ENCODE peak calls at places on chromosomes 12 and 14, in ten cellular contexts. H is ELR, G is dorsolateral prefrontal cortex, Y is cardiac muscle cell, D is OCI-M1, P is AG08396, Q is ovary, L is hepatocyte, N is amygdala, U is EH. C is an unnamed sample.

GRCh38 chr14:70887207-70888150 is 19.8 kb upstream of the PCNX1 start:
- DNase-seq in H (peak; percentile 79), G (no peak), Y (peak; percentile 41), D (no peak), P (peak; percentile 58), Q (no peak), L (no peak), N (no peak), U (peak; percentile 67), C (no peak)

GRCh38 chr12:51320695-51321320 is 3.2 kb downstream of the BIN2 start:
- DNase-seq in H (no peak), G (no peak), Y (peak; percentile 43), D (peak; percentile 73), P (no peak), Q (no peak), L (peak; percentile 35), N (no peak), U (peak; percentile 44), C (no peak)

GRCh38 chr14:37328673-37329072 is 130.9 kb downstream of the MIPOL1 start:
- DNase-seq in H (no peak), G (no peak), Y (no peak), D (no peak), P (no peak), Q (no peak), L (no peak), N (no peak), U (no peak), C (no peak)

GRCh38 chr14:77681196-77682157 is 26.3 kb downstream of the ALKBH1 start:
- DNase-seq in H (peak; percentile 48), G (no peak), Y (no peak), D (no peak), P (no peak), Q (no peak), L (peak; percentile 50), N (no peak), U (peak; percentile 39), C (no peak)

GRCh38 chr12:123058980-123059379 is 78.5 kb downstream of the ARL6IP4 start:
- DNase-seq in H (no peak), G (no peak), Y (no peak), D (no peak), P (no peak), Q (no peak), L (no peak), N (no peak), U (peak; percentile 32), C (no peak)

GRCh38 chr12:39061576-39061975 is 156.2 kb upstream of the CPNE8 start:
- DNase-seq in H (no peak), G (no peak), Y (no peak), D (no peak), P (no peak), Q (no peak), L (no peak), N (no peak), U (no peak), C (no peak)

GRCh38 chr14:66395300-66395699 is 90.9 kb upstream of the CCDC196 start:
- DNase-seq in H (no peak), G (no peak), Y (no peak), D (peak; percentile 0), P (no peak), Q (no peak), L (no peak), N (no peak), U (no peak), C (no peak)

GRCh38 chr12:15752780-15753179 is 36.4 kb downstream of the EPS8 start:
- DNase-seq in H (peak; percentile 48), G (no peak), Y (peak; percentile 26), D (no peak), P (peak; percentile 10), Q (no peak), L (no peak), N (no peak), U (peak; percentile 79), C (no peak)

GRCh38 chr14:62654641-62655040 is 390.6 kb downstream of the KCNH5 start:
- DNase-seq in H (no peak), G (no peak), Y (peak; percentile 51), D (no peak), P (no peak), Q (no peak), L (peak; percentile 28), N (no peak), U (peak; percentile 10), C (no peak)

GRCh38 chr14:53932966-53933365 is 23.7 kb downstream of the BMP4 start:
- DNase-seq in H (no peak), G (no peak), Y (no peak), D (no peak), P (no peak), Q (no peak), L (no peak), N (no peak), U (no peak), C (no peak)

GRCh38 chr12:84502907-84503787 is 409.5 kb downstream of the SLC6A15 start:
- DNase-seq in H (peak; percentile 26), G (no peak), Y (peak; percentile 78), D (peak; percentile 72), P (peak; percentile 62), Q (no peak), L (peak; percentile 74), N (no peak), U (peak; percentile 76), C (peak; percentile 17)

GRCh38 chr12:108235231-108235959 is 103.7 kb downstream of the CMKLR1 start:
- DNase-seq in H (no peak), G (no peak), Y (no peak), D (no peak), P (no peak), Q (no peak), L (no peak), N (no peak), U (no peak), C (no peak)

GRCh38 chr14:80387563-80387981 is 176.3 kb upstream of the DIO2 start:
- DNase-seq in H (no peak), G (peak; percentile 39), Y (no peak), D (no peak), P (no peak), Q (no peak), L (no peak), N (no peak), U (no peak), C (no peak)

GRCh38 chr12:29533815-29534489 is 36.5 kb upstream of the OVCH1 start:
- DNase-seq in H (no peak), G (no peak), Y (no peak), D (no peak), P (no peak), Q (no peak), L (no peak), N (no peak), U (no peak), C (no peak)

GRCh38 chr14:44897844-44898151 is 63.9 kb downstream of the KLHL28 start:
- DNase-seq in H (no peak), G (no peak), Y (no peak), D (no peak), P (no peak), Q (no peak), L (no peak), N (no peak), U (no peak), C (no peak)

GRCh38 chr12:19867151-19867550 is 427.9 kb downstream of the AEBP2 start:
- DNase-seq in H (no peak), G (no peak), Y (no peak), D (no peak), P (no peak), Q (no peak), L (no peak), N (no peak), U (no peak), C (no peak)

GRCh38 chr14:94557327-94557726 is 3.9 kb upstream of the SERPINA4 start:
- DNase-seq in H (no peak), G (no peak), Y (no peak), D (no peak), P (no peak), Q (no peak), L (no peak), N (no peak), U (no peak), C (no peak)

GRCh38 chr14:70788893-70789292 is 20.4 kb downstream of the MAP3K9 start:
- DNase-seq in H (no peak), G (no peak), Y (no peak), D (no peak), P (no peak), Q (no peak), L (no peak), N (no peak), U (peak; percentile 13), C (no peak)

GRCh38 chr14:31988237-31988636 is 88.9 kb upstream of the ARHGAP5 start:
- DNase-seq in H (no peak), G (no peak), Y (no peak), D (peak; percentile 10), P (no peak), Q (no peak), L (no peak), N (no peak), U (no peak), C (no peak)

GRCh38 chr14:33404054-33404453 is 465.4 kb downstream of the NPAS3 start:
- DNase-seq in H (peak; percentile 58), G (no peak), Y (peak; percentile 87), D (no peak), P (no peak), Q (no peak), L (peak; percentile 10), N (no peak), U (peak; percentile 67), C (peak; percentile 12)

GRCh38 chr12:125528300-125528699 is 463.1 kb downstream of the AACS start:
- DNase-seq in H (no peak), G (peak; percentile 78), Y (no peak), D (no peak), P (no peak), Q (no peak), L (no peak), N (no peak), U (no peak), C (no peak)

GRCh38 chr12:122977153-122977552 is 2.1 kb downstream of the OGFOD2 start:
- DNase-seq in H (no peak), G (no peak), Y (no peak), D (no peak), P (no peak), Q (peak; percentile 19), L (no peak), N (no peak), U (no peak), C (no peak)

GRCh38 chr12:107134558-107134957 is 41.2 kb upstream of the CRY1 start:
- DNase-seq in H (peak; percentile 56), G (no peak), Y (peak; percentile 2), D (peak; percentile 67), P (no peak), Q (no peak), L (peak; percentile 16), N (no peak), U (no peak), C (peak; percentile 26)

GRCh38 chr12:30952036-30952435 is 25.5 kb downstream of the TSPAN11 start:
- DNase-seq in H (no peak), G (no peak), Y (no peak), D (no peak), P (no peak), Q (no peak), L (no peak), N (no peak), U (no peak), C (no peak)